ENCODE peak calls at places on chromosome 15, in ten cellular contexts. N is NCI-H1092 treated with DMSO at 0.1 percent for 48 hours; F is activated T-helper 9 cell treated with anti-CD3 and anti-CD28 coated beads, Interleukin-2, amount 50 U/mL, for 16 hours; Y is H54; Z is left ventricle myocardium inferior; O is left ventricle myocardium superior; W is GM23338; J is fibroblast of the aortic adventitia; V is nephron progenitor cell; P is mucosa of descending colon. E is an unnamed sample.
A peak's percentile ranks its signal among the peaks of the same experiment; 100 is the strongest.

GRCh38 chr15:28099555-28100140 is 533 bp upstream of the OCA2 start:
- DNase-seq in N (no peak), F (no peak), Y (no peak), Z (no peak), O (no peak), W (no peak), J (no peak), V (no peak), P (no peak), E (no peak)

GRCh38 chr15:86555939-86556725 is 476.5 kb downstream of the AGBL1 start:
- DNase-seq in N (no peak), F (no peak), Y (no peak), Z (no peak), O (no peak), W (no peak), J (no peak), V (no peak), P (no peak), E (no peak)

GRCh38 chr15:39589193-39589814 is 8.4 kb downstream of the THBS1 start:
- DNase-seq in N (no peak), F (no peak), Y (no peak), Z (no peak), O (no peak), W (no peak), J (no peak), V (no peak), P (no peak), E (no peak)

GRCh38 chr15:54345827-54346226 is 367.6 kb downstream of the UNC13C start:
- DNase-seq in N (no peak), F (no peak), Y (no peak), Z (no peak), O (no peak), W (no peak), J (no peak), V (no peak), P (no peak), E (no peak)

GRCh38 chr15:73941871-73942635 is 15.8 kb downstream of the LOXL1 start:
- DNase-seq in N (no peak), F (no peak), Y (no peak), Z (no peak), O (no peak), W (no peak), J (no peak), V (no peak), P (no peak), E (no peak)

GRCh38 chr15:90174140-90174891 is 26.8 kb upstream of the SEMA4B start:
- DNase-seq in N (peak; percentile 75), F (no peak), Y (no peak), Z (peak; percentile 92), O (peak; percentile 96), W (peak; percentile 39), J (no peak), V (no peak), P (no peak), E (peak; percentile 83)

GRCh38 chr15:43440721-43441281 is 52.2 kb downstream of the TP53BP1 start:
- DNase-seq in N (no peak), F (no peak), Y (peak; percentile 75), Z (no peak), O (no peak), W (peak; percentile 45), J (peak; percentile 99), V (no peak), P (peak; percentile 21), E (no peak)

GRCh38 chr15:29734917-29735572 is 87.2 kb downstream of the TJP1 start:
- DNase-seq in N (no peak), F (no peak), Y (no peak), Z (no peak), O (no peak), W (no peak), J (peak; percentile 19), V (no peak), P (no peak), E (no peak)

GRCh38 chr15:69164807-69165636 is 4.6 kb downstream of the GLCE start:
- DNase-seq in N (no peak), F (no peak), Y (no peak), Z (no peak), O (no peak), W (no peak), J (peak; percentile 45), V (no peak), P (no peak), E (no peak)